ENCODE peak calls at places on chromosome 18, in six cellular contexts. V, H, D, X, S and R are unnamed samples.

GRCh38 chr18:27685807-27686412 is 491.0 kb downstream of the CDH2 start:
- DNase-seq in H (peak), S (peak), V (peak), D (peak), X (peak), R (peak)

GRCh38 chr18:43578636-43579203 is 301.4 kb upstream of the SYT4 start:
- DNase-seq in D (no peak), S (peak), H (no peak), V (peak), X (no peak), R (no peak)

GRCh38 chr18:36424741-36425142 is 127.2 kb downstream of the FHOD3 start:
- DNase-seq in D (no peak), H (no peak), S (no peak), V (no peak), X (no peak), R (no peak)

GRCh38 chr18:75141734-75142133 is 67.2 kb downstream of the PTGR3 start:
- DNase-seq in H (no peak), D (no peak), X (no peak), S (no peak), V (no peak), R (no peak)

GRCh38 chr18:48590678-48591077 is 51.8 kb downstream of the CTIF start:
- DNase-seq in D (peak), V (no peak), X (no peak), S (peak), H (peak), R (peak)

GRCh38 chr18:7329036-7329435 is 98.1 kb downstream of the LRRC30 start:
- DNase-seq in D (no peak), X (no peak), H (no peak), S (no peak), V (peak), R (no peak)

GRCh38 chr18:3664563-3665178 is 214.7 kb downstream of the TGIF1 start:
- DNase-seq in H (no peak), S (no peak), V (peak), D (no peak), X (no peak), R (no peak)

GRCh38 chr18:54939375-54939917 is 19.8 kb downstream of the CCDC68 start:
- DNase-seq in V (no peak), D (no peak), X (no peak), H (no peak), S (no peak), R (no peak)

GRCh38 chr18:3855961-3856360 is 406.0 kb downstream of the TGIF1 start:
- DNase-seq in S (no peak), D (no peak), V (no peak), X (no peak), H (no peak), R (no peak)

GRCh38 chr18:23629444-23629946 is 33.2 kb downstream of the ANKRD29 start:
- DNase-seq in X (no peak), H (no peak), S (no peak), D (no peak), V (no peak), R (no peak)

GRCh38 chr18:24398515-24398914 is 891 bp upstream of the OSBPL1A start:
- DNase-seq in D (peak), H (peak), X (peak), V (peak), S (peak), R (no peak)

GRCh38 chr18:49723648-49724180 is 89.6 kb downstream of the ACAA2 start:
- DNase-seq in S (peak), H (no peak), X (no peak), V (peak), D (peak), R (no peak)

GRCh38 chr18:9705183-9705864 is 2.8 kb upstream of the RAB31 start:
- DNase-seq in S (peak), V (no peak), H (peak), X (no peak), D (peak), R (peak)

GRCh38 chr18:50749945-50750344 is 69.9 kb downstream of the MRO start:
- DNase-seq in V (peak), D (no peak), X (no peak), S (no peak), H (no peak), R (no peak)